ENCODE peak calls at places on chromosomes 3 and 15, in four cellular contexts. Z, O, T and N are unnamed samples.

GRCh38 chr3:177452487-177452886 is 255.2 kb upstream of the TBL1XR1 start:
- DNase-seq in Z (no peak), T (peak; percentile 98), O (no peak), N (no peak)

GRCh38 chr3:149314807-149315578 is 18.4 kb downstream of the TM4SF18 start:
- DNase-seq in O (no peak), Z (no peak), T (peak; percentile 83), N (no peak)

GRCh38 chr3:69420781-69421520 is 35.1 kb upstream of the FRMD4B start:
- DNase-seq in O (no peak), T (peak; percentile 70), Z (no peak), N (no peak)

GRCh38 chr3:98901032-98901464 is 447 bp downstream of the DCBLD2 start:
- DNase-seq in T (peak; percentile 55), Z (peak; percentile 29), O (peak; percentile 54), N (no peak)

GRCh38 chr15:74136584-74137543 is 6.5 kb downstream of the ISLR2 start:
- DNase-seq in Z (no peak), O (no peak), T (peak; percentile 28), N (no peak)

GRCh38 chr3:116940719-116941118 is 231.1 kb downstream of the TUSC7 start:
- DNase-seq in T (no peak), Z (no peak), O (no peak), N (no peak)

GRCh38 chr3:48413611-48414010 is 16.3 kb downstream of the PLXNB1 start:
- DNase-seq in T (no peak), Z (no peak), O (no peak), N (no peak)

GRCh38 chr15:40510201-40510600 is 39.4 kb downstream of the CHST14 start:
- DNase-seq in Z (no peak), T (no peak), O (no peak), N (no peak)

GRCh38 chr15:62901916-62902554 is 140.5 kb upstream of the TPM1 start:
- DNase-seq in T (no peak), Z (no peak), O (no peak), N (no peak)

GRCh38 chr3:147237991-147238390 is 168.4 kb downstream of the ZIC4 start:
- DNase-seq in O (no peak), T (no peak), Z (no peak), N (no peak)

GRCh38 chr15:49187537-49188245 is 17.6 kb downstream of the GALK2 start:
- DNase-seq in Z (no peak), O (no peak), T (peak; percentile 52), N (no peak)

GRCh38 chr15:74709011-74709410 is 13.2 kb upstream of the EDC3 start:
- DNase-seq in O (no peak), Z (no peak), T (peak; percentile 32), N (no peak)

GRCh38 chr3:18290130-18290529 is 135.0 kb downstream of the SATB1 start:
- DNase-seq in O (no peak), T (no peak), Z (no peak), N (no peak)

GRCh38 chr3:41131224-41131623 is 68.1 kb upstream of the CTNNB1 start:
- DNase-seq in Z (no peak), T (no peak), O (no peak), N (no peak)

GRCh38 chr3:108022316-108023150 is 68.3 kb downstream of the CD47 start:
- DNase-seq in O (no peak), T (no peak), Z (no peak), N (no peak)

GRCh38 chr3:63325386-63325785 is 47.3 kb downstream of the SYNPR start:
- DNase-seq in T (no peak), Z (no peak), O (no peak), N (no peak)

GRCh38 chr15:81334768-81335447 is 11.0 kb upstream of the STARD5 start:
- DNase-seq in T (no peak), O (no peak), Z (no peak), N (no peak)

GRCh38 chr15:90873998-90874605 is 5.7 kb downstream of the FURIN start:
- DNase-seq in T (no peak), O (peak; percentile 90), Z (no peak), N (no peak)

GRCh38 chr3:170506556-170506955 is 79.3 kb downstream of the SLC7A14 start:
- DNase-seq in O (peak; percentile 41), T (peak; percentile 60), Z (no peak), N (no peak)

GRCh38 chr3:31170932-31171670 is 276.6 kb upstream of the GADL1 start:
- DNase-seq in Z (no peak), O (peak; percentile 21), T (peak; percentile 97), N (no peak)

GRCh38 chr15:60079210-60079609 is 75.1 kb downstream of the FOXB1 start:
- DNase-seq in O (peak; percentile 19), T (peak; percentile 31), Z (no peak), N (no peak)

GRCh38 chr15:95865330-95865739 is 465.2 kb upstream of the NR2F2 start:
- DNase-seq in Z (no peak), T (no peak), O (no peak), N (no peak)

GRCh38 chr15:40372966-40373365 is 9.6 kb upstream of the KNSTRN start:
- DNase-seq in Z (no peak), O (no peak), T (peak; percentile 56), N (no peak)

GRCh38 chr3:193777524-193777923 is 184.5 kb downstream of the OPA1 start:
- DNase-seq in Z (no peak), T (no peak), O (no peak), N (no peak)

GRCh38 chr15:101116681-101116976 is 135.2 kb downstream of the CHSY1 start:
- DNase-seq in Z (no peak), O (no peak), T (no peak), N (no peak)

GRCh38 chr3:178982138-178982537 is 89.5 kb downstream of the ZMAT3 start:
- DNase-seq in Z (no peak), O (no peak), T (peak; percentile 84), N (no peak)

GRCh38 chr3:149198611-149199010 is 23.0 kb downstream of the CP start:
- DNase-seq in O (no peak), Z (no peak), T (no peak), N (no peak)

GRCh38 chr3:31562525-31562924 is 29.8 kb downstream of the STT3B start:
- DNase-seq in Z (no peak), T (no peak), O (peak; percentile 64), N (no peak)

GRCh38 chr15:66647358-66647757 is 54.7 kb upstream of the SMAD6 start:
- DNase-seq in T (no peak), O (no peak), Z (no peak), N (no peak)

GRCh38 chr3:191430103-191430502 is 30.9 kb upstream of the PYDC2 start:
- DNase-seq in T (no peak), Z (no peak), O (no peak), N (no peak)

GRCh38 chr3:160540546-160540945 is 24.8 kb downstream of the KPNA4 start:
- DNase-seq in Z (no peak), O (no peak), T (peak; percentile 31), N (no peak)

GRCh38 chr3:177065285-177066028 is 131.8 kb downstream of the TBL1XR1 start:
- DNase-seq in Z (no peak), T (peak; percentile 32), O (no peak), N (no peak)

GRCh38 chr3:178518660-178519396 is 17.4 kb upstream of the KCNMB2 start:
- DNase-seq in T (no peak), Z (no peak), O (peak; percentile 14), N (no peak)

DNA sequence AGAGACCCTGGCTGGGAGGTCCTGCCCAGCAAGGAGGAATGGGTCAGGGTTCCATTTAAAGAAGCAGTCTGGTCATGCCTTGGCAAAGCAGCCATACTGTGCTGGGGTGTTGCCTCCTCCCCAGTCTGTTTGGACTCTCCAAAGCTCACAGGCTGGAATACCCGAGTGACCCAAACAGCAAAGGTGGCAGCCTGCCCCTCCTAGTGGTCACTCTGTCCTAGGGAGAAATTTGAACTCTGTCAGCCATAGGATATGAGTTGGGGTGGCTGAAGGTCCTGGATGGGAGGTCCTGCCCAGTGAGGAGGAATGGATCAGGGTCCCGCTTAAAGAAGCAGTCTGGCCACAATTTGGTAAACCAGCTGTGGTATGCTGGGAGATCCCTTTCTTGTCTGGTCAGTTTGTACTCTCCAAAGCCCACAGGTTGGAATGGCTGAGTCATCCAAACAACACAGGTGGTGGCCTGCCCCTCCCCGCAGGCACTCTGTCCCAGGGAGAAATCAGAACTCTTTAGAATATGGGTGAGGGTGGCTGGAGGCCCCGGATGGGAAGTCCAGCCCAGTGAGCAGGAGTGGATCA is 45.0 kb downstream of the CCR1 start:
- DNase-seq in Z (no peak), O (peak; percentile 58), T (no peak), N (no peak)
- TF ChIP-seq CTCF in Z (no peak), O (no peak), T (peak; percentile 18), N (no peak)

GRCh38 chr15:64311566-64311965 is 44.4 kb downstream of the CSNK1G1 start:
- DNase-seq in T (no peak), Z (no peak), O (no peak), N (no peak)
- TF ChIP-seq CTCF in T (no peak), Z (no peak), O (no peak), N (no peak)

GRCh38 chr3:166837535-166837934 is 542.6 kb downstream of the ZBBX start:
- DNase-seq in Z (no peak), T (peak; percentile 2), O (peak; percentile 19), N (no peak)
- TF ChIP-seq CTCF in Z (no peak), T (no peak), O (peak; percentile 43), N (no peak)

GRCh38 chr15:45112592-45113379 is 1.2 kb downstream of the DUOX2 start:
- DNase-seq in T (no peak), Z (no peak), O (peak; percentile 10), N (no peak)

GRCh38 chr15:45107941-45108630 is 5.9 kb downstream of the DUOX2 start:
- DNase-seq in T (no peak), O (no peak), Z (no peak), N (no peak)

GRCh38 chr15:45112143-45112591 is 1.8 kb downstream of the DUOX2 start:
- DNase-seq in Z (no peak), T (no peak), O (no peak), N (no peak)

GRCh38 chr15:45111390-45112142 is 2.4 kb downstream of the DUOX2 start:
- DNase-seq in T (no peak), Z (no peak), O (no peak), N (no peak)

GRCh38 chr15:45110256-45110820 is 3.6 kb downstream of the DUOX2 start:
- DNase-seq in O (no peak), Z (no peak), T (no peak), N (no peak)
- TF ChIP-seq CTCF in O (no peak), Z (no peak), T (peak; percentile 14), N (no peak)

GRCh38 chr3:133937756-133938601 is 42.3 kb upstream of the RAB6B start:
- DNase-seq in Z (no peak), T (peak; percentile 28), O (peak; percentile 0), N (no peak)
- TF ChIP-seq CTCF in Z (no peak), T (no peak), O (no peak), N (no peak)

GRCh38 chr15:70098170-70098460 is 398 bp upstream of the TLE3 start:
- DNase-seq in Z (no peak), T (no peak), O (no peak), N (no peak)
- TF ChIP-seq CTCF in Z (no peak), T (no peak), O (no peak), N (no peak)

DNA sequence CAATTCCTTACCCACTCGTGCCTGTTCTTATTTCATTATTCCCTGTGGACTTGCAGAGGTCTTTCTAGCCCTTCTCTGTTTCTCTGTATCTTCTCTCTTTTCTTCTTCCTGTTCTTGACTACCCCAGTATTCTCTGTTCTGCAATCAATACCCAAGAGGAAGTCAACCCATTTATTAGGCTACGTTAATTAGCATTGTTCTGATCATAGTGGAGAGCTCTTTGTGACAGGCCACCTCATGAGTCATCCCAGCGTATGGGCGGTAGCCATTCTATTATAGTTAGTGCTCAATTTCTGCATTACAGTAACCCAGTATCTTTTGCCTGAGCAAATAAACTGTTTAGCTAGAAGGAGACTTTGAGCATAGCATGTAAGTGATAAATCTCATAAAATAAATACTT is 259.5 kb upstream of the GRM7 start:
- DNase-seq in Z (no peak), T (no peak), O (no peak), N (no peak)
- TF ChIP-seq CTCF in Z (no peak), T (no peak), O (no peak), N (no peak)